ENCODE peak calls at places on chromosomes 3 and 15, in six cellular contexts. Q is HCT116, T is GM23338, O is GM23248, H is SK-N-SH, W is neural progenitor cell. P is an unnamed sample.
A peak's percentile ranks its signal among the peaks of the same experiment; 100 is the strongest.

GRCh38 chr3:32443471-32443870 is 51.8 kb downstream of the CMTM7 start:
- DNase-seq in Q (peak; percentile 46), T (no peak), O (peak; percentile 86), H (no peak), W (no peak), P (no peak)

GRCh38 chr3:10025205-10026083 is 793 bp upstream of the FANCD2 start:
- DNase-seq in Q (no peak), T (no peak), O (no peak), H (no peak), W (no peak), P (peak; percentile 24)

GRCh38 chr15:70466895-70467529 is 296.3 kb downstream of the UACA start:
- DNase-seq in Q (peak; percentile 37), T (peak; percentile 70), O (peak; percentile 83), H (peak; percentile 75), W (peak; percentile 68), P (peak; percentile 78)

GRCh38 chr3:51198476-51198875 is 186.6 kb upstream of the MANF start:
- DNase-seq in Q (no peak), T (no peak), O (peak; percentile 4), H (no peak), W (no peak), P (no peak)

GRCh38 chr3:157086053-157086761 is 73.7 kb downstream of the CCNL1 start:
- DNase-seq in Q (no peak), T (no peak), O (no peak), H (no peak), W (no peak), P (no peak)

GRCh38 chr3:168424059-168424765 is 328.5 kb upstream of the GOLIM4 start:
- DNase-seq in Q (no peak), T (no peak), O (no peak), H (no peak), W (no peak), P (no peak)

GRCh38 chr3:177802151-177802900 is 605.0 kb upstream of the TBL1XR1 start:
- DNase-seq in Q (no peak), T (no peak), O (peak; percentile 59), H (no peak), W (no peak), P (no peak)

GRCh38 chr15:74245342-74245931 is 9.3 kb downstream of the CCDC33 start:
- DNase-seq in Q (no peak), T (peak; percentile 68), O (peak; percentile 20), H (peak; percentile 94), W (peak; percentile 81), P (no peak)

GRCh38 chr3:107690522-107691138 is 167.9 kb downstream of the BBX start:
- DNase-seq in Q (peak; percentile 28), T (peak; percentile 87), O (peak; percentile 71), H (peak; percentile 35), W (peak; percentile 61), P (peak; percentile 67)

GRCh38 chr15:38530113-38530512 is 34.5 kb downstream of the RASGRP1 start:
- DNase-seq in Q (no peak), T (no peak), O (peak; percentile 50), H (no peak), W (no peak), P (no peak)

GRCh38 chr3:133880287-133880686 is 15.4 kb downstream of the RAB6B start:
- DNase-seq in Q (no peak), T (no peak), O (no peak), H (no peak), W (no peak), P (no peak)

GRCh38 chr15:38899300-38899699 is 334.7 kb upstream of the RASGRP1 start:
- DNase-seq in Q (no peak), T (no peak), O (peak; percentile 27), H (no peak), W (no peak), P (no peak)

GRCh38 chr3:119898478-119899177 is 116.7 kb downstream of the NR1I2 start:
- DNase-seq in Q (no peak), T (no peak), O (peak; percentile 79), H (no peak), W (no peak), P (no peak)

GRCh38 chr3:143352850-143353550 is 233.4 kb downstream of the CHST2 start:
- DNase-seq in Q (no peak), T (no peak), O (no peak), H (no peak), W (peak; percentile 14), P (no peak)

GRCh38 chr3:116242825-116243224 is 202.5 kb downstream of the LSAMP start:
- DNase-seq in Q (no peak), T (no peak), O (peak; percentile 37), H (no peak), W (no peak), P (no peak)

GRCh38 chr3:166788936-166789335 is 591.2 kb downstream of the ZBBX start:
- DNase-seq in Q (no peak), T (no peak), O (no peak), H (no peak), W (no peak), P (no peak)

GRCh38 chr15:52783929-52784798 is 6.0 kb downstream of the ONECUT1 start:
- DNase-seq in Q (no peak), T (peak; percentile 87), O (no peak), H (peak; percentile 81), W (peak; percentile 90), P (no peak)

GRCh38 chr15:52780172-52780980 is 9.8 kb downstream of the ONECUT1 start:
- DNase-seq in Q (peak; percentile 24), T (peak; percentile 77), O (peak; percentile 71), H (peak; percentile 59), W (peak; percentile 73), P (peak; percentile 68)

GRCh38 chr15:52783191-52783829 is 6.8 kb downstream of the ONECUT1 start:
- DNase-seq in Q (no peak), T (peak; percentile 93), O (no peak), H (no peak), W (peak; percentile 92), P (no peak)

GRCh38 chr15:52784799-52785671 is 5.1 kb downstream of the ONECUT1 start:
- DNase-seq in Q (no peak), T (peak; percentile 46), O (no peak), H (no peak), W (peak; percentile 69), P (no peak)

GRCh38 chr15:52782514-52782913 is 7.6 kb downstream of the ONECUT1 start:
- DNase-seq in Q (no peak), T (no peak), O (no peak), H (no peak), W (no peak), P (no peak)
- H3K4me3 ChIP-seq in Q (no peak overlapping the region), T (no peak overlapping the region), O (no peak overlapping the region), H (no peak overlapping the region), W (no peak overlapping the region), P (no peak overlapping the region)

GRCh38 chr3:42159706-42160472 is 68.7 kb downstream of the TRAK1 start:
- DNase-seq in Q (peak; percentile 59), T (peak; percentile 95), O (peak; percentile 29), H (peak; percentile 86), W (peak; percentile 89), P (peak; percentile 88)
- TF ChIP-seq EZH2phosphoT487 in Q (no peak), T (no peak), O (no peak), H (no peak), W (no peak), P (no peak)

GRCh38 chr15:55499158-55499557 is 8.9 kb downstream of the DNAAF4 start:
- DNase-seq in Q (no peak), T (peak; percentile 45), O (no peak), H (no peak), W (peak; percentile 29), P (no peak)
- H3K4me3 ChIP-seq in Q (peak overlapping the region; percentile 62), T (no peak overlapping the region), O (no peak overlapping the region), H (no peak overlapping the region), W (no peak overlapping the region), P (no peak overlapping the region)

GRCh38 chr15:85587707-85588441 is 206.9 kb downstream of the KLHL25 start:
- DNase-seq in Q (peak; percentile 34), T (no peak), O (peak; percentile 94), H (no peak), W (no peak), P (no peak)
- TF ChIP-seq EZH2phosphoT487 in Q (no peak), T (no peak), O (no peak), H (no peak), W (no peak), P (no peak)

DNA sequence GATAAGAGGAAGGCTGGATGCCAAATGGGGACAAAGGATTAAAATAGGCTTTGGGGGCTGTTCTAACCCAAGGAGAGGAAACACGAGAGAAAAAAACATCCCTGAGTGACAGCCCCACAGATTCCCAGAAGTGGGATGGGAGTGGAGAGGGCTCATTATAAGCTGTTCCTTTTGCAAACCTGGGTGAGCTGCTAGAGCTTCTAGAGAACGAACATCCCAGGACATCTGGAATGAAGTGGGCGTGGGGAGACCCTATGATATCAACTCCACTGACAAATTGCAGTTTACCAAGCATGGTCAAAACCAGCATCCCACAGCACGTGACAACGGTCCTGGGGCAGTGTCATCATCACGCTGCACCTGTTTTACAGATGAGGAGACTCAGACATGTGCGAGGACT is 65.1 kb downstream of the BDH1 start:
- DNase-seq in Q (no peak), T (no peak), O (no peak), H (no peak), W (no peak), P (no peak)
- H3K4me3 ChIP-seq in Q (peak overlapping the region; percentile 24), T (no peak overlapping the region), O (no peak overlapping the region), H (no peak overlapping the region), W (no peak overlapping the region), P (no peak overlapping the region)